ENCODE peak calls at places on chromosomes 2 and 18, in eight cellular contexts. K is pancreas; O is CD8-positive, alpha-beta T cell; J is thoracic aorta; C is lower lobe of right lung; N is psoas muscle; Q is right lobe of liver; V is left lung. X is an unnamed sample. For H3K4me1, the result is how much of the 10 kb centered on the place peaks cover.

GRCh38 chr2:158953926-158954763 is 14.3 kb upstream of the TANC1 start:
- ATAC-seq in N (peak), V (peak), C (peak), Q (peak), J (peak), O (no peak), K (peak), X (peak)

GRCh38 chr2:105410554-105410953 is 11.7 kb upstream of the FHL2 start:
- ATAC-seq in V (no peak), K (peak), J (peak), Q (no peak), C (no peak), O (no peak), N (peak), X (no peak)

GRCh38 chr2:3465844-3466481 is 53.4 kb downstream of the ADI1 start:
- ATAC-seq in C (no peak), V (no peak), J (peak), K (peak), Q (no peak), O (no peak), N (peak), X (no peak)

GRCh38 chr2:120235681-120236080 is 12.5 kb upstream of the TMEM185B start:
- ATAC-seq in O (no peak), Q (no peak), V (no peak), J (no peak), K (no peak), N (no peak), C (no peak), X (no peak)

GRCh38 chr2:39091063-39091462 is 29.8 kb downstream of the SOS1 start:
- ATAC-seq in N (no peak), Q (no peak), C (peak), V (peak), O (no peak), J (no peak), K (no peak), X (no peak)

GRCh38 chr18:61643884-61644647 is 248.7 kb downstream of the RNF152 start:
- ATAC-seq in V (peak), C (no peak), N (no peak), O (no peak), J (no peak), K (no peak), Q (no peak), X (no peak)

GRCh38 chr18:45619826-45620201 is 4.5 kb downstream of the SLC14A2 start:
- ATAC-seq in K (no peak), C (no peak), O (no peak), V (no peak), J (no peak), N (no peak), Q (no peak), X (peak)

GRCh38 chr2:149027602-149028250 is 10.8 kb upstream of the LYPD6B start:
- ATAC-seq in V (no peak), K (no peak), O (no peak), C (no peak), J (no peak), N (no peak), Q (no peak), X (no peak)

GRCh38 chr2:56448403-56448998 is 264.7 kb downstream of the CCDC85A start:
- ATAC-seq in V (peak), N (no peak), J (no peak), Q (peak), C (no peak), O (no peak), K (peak), X (no peak)

GRCh38 chr18:28766027-28766426 is 589.1 kb upstream of the CDH2 start:
- ATAC-seq in K (no peak), O (no peak), J (no peak), V (no peak), N (no peak), C (no peak), Q (no peak), X (no peak)

GRCh38 chr2:8628179-8628869 is 53.5 kb upstream of the ID2 start:
- ATAC-seq in N (no peak), K (no peak), C (no peak), V (no peak), J (no peak), Q (no peak), O (no peak), X (no peak)

GRCh38 chr18:4847066-4847465 is 350.0 kb downstream of the AKAIN1 start:
- ATAC-seq in N (no peak), C (no peak), Q (no peak), V (no peak), O (no peak), J (no peak), K (no peak), X (no peak)

GRCh38 chr2:12923907-12924610 is 207.3 kb downstream of the TRIB2 start:
- ATAC-seq in O (no peak), J (no peak), Q (no peak), C (no peak), N (no peak), V (no peak), K (no peak), X (no peak)

GRCh38 chr2:85231242-85231805 is 96.5 kb downstream of the TGOLN2 start:
- ATAC-seq in J (no peak), C (no peak), V (no peak), Q (no peak), N (peak), O (no peak), K (no peak), X (no peak)

GRCh38 chr2:237403024-237403882 is 10.7 kb downstream of the COL6A3 start:
- ATAC-seq in N (peak), C (peak), J (no peak), Q (no peak), O (no peak), K (no peak), V (no peak), X (peak)

GRCh38 chr2:199855812-199856211 is 4.8 kb upstream of the FTCDNL1 start:
- ATAC-seq in K (no peak), C (no peak), Q (no peak), N (no peak), O (no peak), V (no peak), J (no peak), X (no peak)

GRCh38 chr18:69874058-69874457 is 73.6 kb downstream of the CD226 start:
- ATAC-seq in Q (no peak), N (no peak), O (no peak), C (no peak), V (no peak), K (no peak), J (no peak), X (no peak)

GRCh38 chr2:235471186-235471747 is 22.6 kb upstream of the AGAP1 start:
- ATAC-seq in V (no peak), N (no peak), J (no peak), C (no peak), K (no peak), O (no peak), Q (no peak), X (no peak)

GRCh38 chr2:46979611-46980010 is 64.0 kb upstream of the MCFD2 start:
- ATAC-seq in O (peak), J (no peak), N (no peak), K (no peak), Q (peak), C (no peak), V (no peak), X (no peak)

GRCh38 chr2:46981662-46982351 is 66.2 kb upstream of the MCFD2 start:
- ATAC-seq in Q (no peak), N (no peak), C (peak), K (peak), V (peak), O (no peak), J (no peak), X (no peak)

GRCh38 chr2:46982356-46983064 is 66.9 kb upstream of the MCFD2 start:
- ATAC-seq in C (no peak), J (no peak), K (no peak), Q (no peak), N (no peak), V (no peak), O (no peak), X (no peak)

GRCh38 chr2:46983065-46983801 is 67.6 kb upstream of the MCFD2 start:
- ATAC-seq in O (no peak), V (no peak), Q (no peak), K (peak), N (no peak), J (no peak), C (no peak), X (no peak)

DNA sequence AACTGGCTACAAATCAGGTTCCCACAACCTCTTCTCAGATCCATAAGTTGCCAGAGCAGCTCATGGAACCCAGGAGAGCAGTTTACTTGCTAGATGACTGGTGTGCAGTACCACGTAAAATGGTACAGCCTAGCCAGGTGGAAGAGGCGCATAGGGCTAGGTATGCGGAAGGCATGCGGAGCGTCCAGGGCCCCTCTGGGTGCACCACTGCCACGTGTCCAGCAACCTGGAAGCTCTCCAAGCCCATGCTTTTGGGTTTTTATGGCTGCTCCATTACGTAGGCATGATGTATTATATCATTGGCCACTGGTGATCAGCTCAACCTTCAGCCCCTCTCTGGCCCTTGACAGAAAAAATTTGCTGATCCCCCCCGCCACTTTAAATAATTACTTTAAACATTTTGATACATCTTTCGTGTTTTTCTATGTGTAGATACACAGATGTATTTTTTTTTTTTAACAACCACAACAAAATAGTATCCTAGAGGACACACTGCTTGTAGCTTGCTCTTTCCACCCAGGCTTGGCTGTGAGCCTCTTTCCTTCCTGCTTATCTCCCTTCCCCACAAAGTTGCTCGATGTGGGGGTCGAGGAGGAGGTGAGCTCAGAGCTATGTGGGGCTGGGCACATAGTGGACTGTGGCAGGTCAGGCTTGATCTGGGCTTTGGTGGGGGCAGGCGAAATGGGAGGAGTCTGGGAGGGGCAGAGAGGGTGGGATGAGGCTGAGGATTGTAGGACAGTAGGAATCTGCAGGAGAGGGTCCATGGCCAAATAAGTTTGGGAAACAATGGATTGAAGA is 65.4 kb upstream of the MCFD2 start:
- ATAC-seq in J (no peak), K (no peak), C (no peak), Q (no peak), V (no peak), N (no peak), O (no peak), X (no peak)
- H3K4me1 ChIP-seq in J (under half), K (under half), C (half or more), Q (under half), V (under half), N (under half), O (under half), X (under half)

GRCh38 chr2:65344182-65344581 is 88.2 kb downstream of the SPRED2 start:
- ATAC-seq in O (no peak), V (no peak), J (no peak), Q (no peak), N (no peak), K (no peak), C (no peak), X (no peak)
- H3K4me3 ChIP-seq in O (no peak), V (no peak), J (no peak), Q (no peak), N (no peak), K (no peak), C (no peak), X (no peak)

GRCh38 chr2:127096718-127097470 is 10.1 kb downstream of the BIN1 start:
- ATAC-seq in K (no peak), V (no peak), C (no peak), Q (peak), O (no peak), J (no peak), N (peak), X (no peak)
- H3K4me1 ChIP-seq in K (under half), V (under half), C (under half), Q (under half), O (under half), J (under half), N (half or more), X (under half)

DNA sequence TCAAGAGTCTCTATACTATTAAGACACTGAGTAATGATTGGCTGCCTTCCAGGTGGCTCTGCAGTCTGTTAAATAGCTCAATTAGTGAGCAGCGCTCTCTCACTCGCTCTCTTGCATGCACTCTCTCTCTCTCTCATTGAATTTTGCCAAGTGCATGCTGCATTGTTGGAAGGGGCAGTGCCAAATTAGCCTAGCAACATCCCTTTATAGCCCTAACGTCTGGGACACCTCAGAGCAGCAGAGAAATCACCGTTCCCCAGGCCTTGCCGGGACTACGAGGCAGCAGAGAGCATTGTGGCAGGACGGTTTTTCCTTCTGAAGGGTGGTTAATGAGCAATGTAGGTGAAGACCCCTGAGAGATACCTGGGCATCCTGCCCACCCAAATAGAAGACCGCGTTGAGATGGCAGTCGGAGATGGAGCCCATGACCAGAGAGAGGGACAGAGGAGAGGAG is 447.6 kb upstream of the POU3F3 start:
- ATAC-seq in C (no peak), O (no peak), N (no peak), Q (no peak), J (no peak), V (peak), K (no peak), X (no peak)
- H3K4me3 ChIP-seq in C (no peak), O (no peak), N (no peak), Q (no peak), J (no peak), V (no peak), K (no peak), X (no peak)

GRCh38 chr2:157836531-157836930 is 39.6 kb downstream of the ACVR1 start:
- ATAC-seq in N (no peak), J (no peak), Q (no peak), V (peak), C (no peak), O (no peak), K (no peak), X (no peak)

GRCh38 chr2:157833721-157834120 is 42.4 kb downstream of the ACVR1 start:
- ATAC-seq in J (no peak), K (no peak), N (no peak), O (no peak), C (no peak), V (no peak), Q (no peak), X (no peak)

GRCh38 chr2:157838442-157839161 is 37.5 kb downstream of the ACVR1 start:
- ATAC-seq in J (no peak), O (no peak), C (peak), V (peak), K (peak), N (peak), Q (peak), X (peak)

GRCh38 chr2:157837851-157838441 is 38.2 kb downstream of the ACVR1 start:
- ATAC-seq in Q (peak), O (no peak), K (peak), N (peak), C (no peak), J (no peak), V (no peak), X (no peak)

DNA sequence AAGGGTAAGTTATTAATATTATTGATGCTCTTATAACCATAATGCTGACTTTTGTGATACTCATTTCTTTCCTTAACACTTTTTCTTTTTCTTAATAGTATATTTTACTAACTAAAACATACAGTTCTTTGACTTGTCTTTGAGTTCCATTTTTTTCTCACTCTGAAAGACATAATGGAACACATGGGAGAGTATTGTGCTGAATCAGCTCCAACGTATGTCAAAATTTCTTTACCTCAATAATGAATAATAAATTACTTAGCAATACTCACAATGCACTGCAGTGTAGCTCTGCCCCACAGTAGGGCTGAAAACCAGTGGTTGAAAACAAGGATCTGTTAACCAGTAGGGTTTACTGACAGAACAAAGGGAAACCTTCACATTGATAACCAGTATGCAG is 40.7 kb downstream of the ACVR1 start:
- ATAC-seq in O (no peak), K (no peak), J (no peak), Q (no peak), V (no peak), C (no peak), N (no peak), X (no peak)
- H3K4me1 ChIP-seq in O (under half), K (under half), J (under half), Q (half or more), V (under half), C (under half), N (half or more), X (under half)

DNA sequence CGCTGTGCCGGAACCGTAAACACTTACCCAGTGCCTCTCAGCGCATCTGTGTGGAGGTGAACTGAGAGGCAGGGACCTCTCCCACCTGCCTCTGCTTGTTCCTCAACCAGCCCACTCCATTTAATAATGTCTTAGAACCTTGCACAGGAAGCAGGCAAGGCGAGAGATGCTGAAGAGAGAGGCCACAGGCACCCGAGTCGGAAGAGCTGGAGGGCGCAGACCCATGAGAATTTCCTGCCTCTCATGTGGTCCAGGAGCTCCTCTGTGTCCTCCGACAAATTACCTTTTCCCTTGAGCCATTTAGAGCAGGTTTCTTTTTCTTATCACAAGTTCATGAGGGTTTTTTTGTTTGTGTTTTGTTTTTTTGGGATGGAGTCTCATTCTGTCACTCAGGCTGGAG is 4.9 kb upstream of the RFX8 start:
- ATAC-seq in Q (no peak), J (no peak), V (no peak), K (no peak), O (no peak), C (no peak), N (no peak), X (no peak)
- H3K4me3 ChIP-seq in Q (no peak), J (no peak), V (no peak), K (no peak), O (no peak), C (no peak), N (no peak), X (no peak)

GRCh38 chr2:160372585-160372984 is 121.0 kb downstream of the RBMS1 start:
- ATAC-seq in J (no peak), C (no peak), Q (no peak), O (no peak), V (peak), N (no peak), K (no peak), X (no peak)

GRCh38 chr2:160367887-160368286 is 125.7 kb downstream of the RBMS1 start:
- ATAC-seq in C (peak), V (peak), K (peak), N (peak), O (peak), Q (peak), J (no peak), X (no peak)

GRCh38 chr2:160371251-160372009 is 122.2 kb downstream of the RBMS1 start:
- ATAC-seq in V (peak), K (no peak), C (peak), Q (peak), J (no peak), N (no peak), O (no peak), X (no peak)

GRCh38 chr2:160372010-160372356 is 121.6 kb downstream of the RBMS1 start:
- ATAC-seq in V (no peak), Q (no peak), K (no peak), O (no peak), N (no peak), C (no peak), J (no peak), X (no peak)

GRCh38 chr2:160368988-160369935 is 124.3 kb downstream of the RBMS1 start:
- ATAC-seq in V (peak), O (no peak), J (peak), N (peak), C (peak), Q (no peak), K (peak), X (no peak)
- H3K4me1 ChIP-seq in V (half or more), O (half or more), J (half or more), N (half or more), C (half or more), Q (under half), K (under half), X (half or more)